ENCODE peak calls at places on chromosome 1, in four cellular contexts. Y is cardiac muscle cell, E is right atrium auricular region, F is HFFc6. S is an unnamed sample.

GRCh38 chr1:58584082-58584895 is 7.2 kb upstream of the TACSTD2 start:
- DNase-seq in F (peak), Y (peak), E (peak), S (peak)

GRCh38 chr1:222617367-222617951 is 438 bp upstream of the MIA3 start:
- DNase-seq in F (peak), E (peak), Y (peak), S (peak)

GRCh38 chr1:152436593-152437338 is 22.7 kb upstream of the CRNN start:
- DNase-seq in F (peak), E (no peak), Y (no peak), S (no peak)

GRCh38 chr1:67573481-67573880 is 111.5 kb upstream of the GADD45A start:
- DNase-seq in F (no peak), E (no peak), Y (no peak), S (no peak)

GRCh38 chr1:43994794-43995790 is 3.7 kb downstream of the CCDC24 start:
- DNase-seq in Y (peak), F (no peak), E (no peak), S (no peak)

GRCh38 chr1:222629921-222630535 is 12.1 kb downstream of the MIA3 start:
- DNase-seq in F (no peak), E (no peak), Y (no peak), S (no peak)

GRCh38 chr1:4225091-4225490 is 325.0 kb upstream of the C1orf174 start:
- DNase-seq in Y (no peak), F (no peak), E (no peak), S (no peak)

GRCh38 chr1:165841582-165842362 is 14.4 kb downstream of the UCK2 start:
- DNase-seq in E (no peak), Y (no peak), F (peak), S (no peak)

GRCh38 chr1:229907884-229908633 is 159.0 kb upstream of the GALNT2 start:
- DNase-seq in E (no peak), Y (no peak), F (no peak), S (no peak)

GRCh38 chr1:209403921-209404320 is 179.6 kb upstream of the CAMK1G start:
- DNase-seq in F (no peak), Y (no peak), E (peak), S (no peak)

GRCh38 chr1:185719021-185719420 is 15.2 kb upstream of the HMCN1 start:
- DNase-seq in F (peak), E (no peak), Y (peak), S (peak)

GRCh38 chr1:47661065-47661464 is 223.2 kb downstream of the FOXD2 start:
- DNase-seq in Y (no peak), E (peak), F (no peak), S (no peak)

GRCh38 chr1:156697481-156697880 is 7.9 kb downstream of the CRABP2 start:
- DNase-seq in Y (no peak), E (no peak), F (no peak), S (no peak)

DNA sequence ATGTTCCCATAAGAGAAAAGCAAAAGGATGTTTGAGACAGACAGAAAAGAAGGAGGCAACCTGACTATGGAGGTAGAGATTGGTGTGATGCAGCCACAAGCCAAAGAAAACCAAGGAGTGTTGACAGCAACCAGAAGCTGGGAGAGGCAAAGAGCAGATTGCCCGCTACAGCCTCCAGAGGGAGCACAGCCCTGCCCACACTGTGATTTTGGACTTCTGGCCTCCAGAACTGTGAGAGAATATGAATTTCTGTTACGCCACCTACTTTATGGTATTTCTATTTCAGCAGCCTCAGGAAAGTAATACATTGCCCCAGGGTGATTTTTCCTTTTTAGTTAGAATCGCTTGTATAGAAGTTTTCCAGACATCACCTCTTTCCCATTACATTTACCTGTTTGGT is 28.4 kb downstream of the SLAMF6 start:
- DNase-seq in Y (no peak), F (peak), E (no peak), S (no peak)
- TF ChIP-seq CTCF in Y (peak), F (peak), E (no peak), S (peak)

GRCh38 chr1:92948071-92948470 is 13.2 kb downstream of the DIPK1A start:
- DNase-seq in F (no peak), Y (no peak), E (no peak), S (no peak)
- TF ChIP-seq CTCF in F (no peak), Y (no peak), E (no peak), S (no peak)

GRCh38 chr1:196152086-196152485 is 456.2 kb downstream of the KCNT2 start:
- DNase-seq in F (no peak), Y (no peak), E (no peak), S (no peak)

GRCh38 chr1:196147530-196147929 is 460.7 kb downstream of the KCNT2 start:
- DNase-seq in Y (no peak), F (no peak), E (no peak), S (no peak)

GRCh38 chr1:196152975-196153374 is 455.3 kb downstream of the KCNT2 start:
- DNase-seq in E (no peak), Y (no peak), F (no peak), S (no peak)

GRCh38 chr1:196144588-196144987 is 463.7 kb downstream of the KCNT2 start:
- DNase-seq in F (no peak), E (no peak), Y (no peak), S (no peak)

GRCh38 chr1:196148367-196148970 is 459.8 kb downstream of the KCNT2 start:
- DNase-seq in F (peak), E (no peak), Y (peak), S (no peak)
- TF ChIP-seq CTCF in F (peak), E (peak), Y (peak), S (peak)

GRCh38 chr1:204306076-204306475 is 53.7 kb downstream of the PLEKHA6 start:
- DNase-seq in E (no peak), Y (no peak), F (no peak), S (no peak)

GRCh38 chr1:204299828-204300365 is 59.8 kb downstream of the PLEKHA6 start:
- DNase-seq in Y (no peak), F (no peak), E (no peak), S (no peak)

GRCh38 chr1:204302769-204303168 is 57.0 kb downstream of the PLEKHA6 start:
- DNase-seq in F (no peak), Y (no peak), E (no peak), S (no peak)

GRCh38 chr1:204304067-204304466 is 55.7 kb downstream of the PLEKHA6 start:
- DNase-seq in E (no peak), Y (no peak), F (no peak), S (no peak)

GRCh38 chr1:204301171-204301957 is 58.4 kb downstream of the PLEKHA6 start:
- DNase-seq in F (no peak), Y (no peak), E (no peak), S (no peak)
- TF ChIP-seq CTCF in F (no peak), Y (no peak), E (no peak), S (no peak)